ENCODE peak calls at places on chromosomes 1 and 21, in six cellular contexts. One of them, this sample, is unnamed.

GRCh38 chr1:179881642-179882252 is 338 bp upstream of the TOR1AIP1 start:
- DNase-seq in AG08396: peak; percentile 82
- DNase-seq in ELR: peak; percentile 89
- DNase-seq in T1000: no peak
- DNase-seq in effector memory CD8-positive, alpha-beta T cell: no peak
- DNase-seq in T-helper 1 cell: no peak
- DNase-seq in this sample: peak; percentile 78

GRCh38 chr1:180358649-180359048 is 128.6 kb downstream of the LHX4 start:
- DNase-seq in ELR: no peak
- DNase-seq in effector memory CD8-positive, alpha-beta T cell: no peak
- DNase-seq in T-helper 1 cell: no peak
- DNase-seq in T1000: no peak
- DNase-seq in AG08396: peak; percentile 20
- DNase-seq in this sample: peak; percentile 22

GRCh38 chr1:20137055-20137454 is 2.1 kb upstream of the PLA2G2F start:
- DNase-seq in AG08396: no peak
- DNase-seq in ELR: no peak
- DNase-seq in T-helper 1 cell: no peak
- DNase-seq in T1000: no peak
- DNase-seq in effector memory CD8-positive, alpha-beta T cell: no peak
- DNase-seq in this sample: no peak

GRCh38 chr1:37362990-37363389 is 111.4 kb upstream of the ZC3H12A start:
- DNase-seq in ELR: no peak
- DNase-seq in T-helper 1 cell: no peak
- DNase-seq in AG08396: no peak
- DNase-seq in effector memory CD8-positive, alpha-beta T cell: no peak
- DNase-seq in T1000: no peak
- DNase-seq in this sample: no peak

GRCh38 chr21:41616063-41616591 is 108.2 kb upstream of the TMPRSS2 start:
- DNase-seq in effector memory CD8-positive, alpha-beta T cell: no peak
- DNase-seq in T-helper 1 cell: no peak
- DNase-seq in T1000: no peak
- DNase-seq in AG08396: peak; percentile 77
- DNase-seq in ELR: peak; percentile 56
- DNase-seq in this sample: no peak

GRCh38 chr1:171142081-171142450 is 43.0 kb upstream of the FMO2 start:
- DNase-seq in effector memory CD8-positive, alpha-beta T cell: no peak
- DNase-seq in T1000: no peak
- DNase-seq in T-helper 1 cell: no peak
- DNase-seq in ELR: no peak
- DNase-seq in AG08396: peak; percentile 12
- DNase-seq in this sample: peak; percentile 34

GRCh38 chr21:26320541-26320940 is 150.0 kb upstream of the APP start:
- DNase-seq in effector memory CD8-positive, alpha-beta T cell: no peak
- DNase-seq in AG08396: no peak
- DNase-seq in T-helper 1 cell: no peak
- DNase-seq in ELR: no peak
- DNase-seq in T1000: no peak
- DNase-seq in this sample: no peak

GRCh38 chr21:36156815-36157670 is at the start of gene DOP1B:
- DNase-seq in T1000: no peak
- DNase-seq in AG08396: peak; percentile 19
- DNase-seq in T-helper 1 cell: peak; percentile 21
- DNase-seq in ELR: no peak
- DNase-seq in effector memory CD8-positive, alpha-beta T cell: no peak
- DNase-seq in this sample: peak; percentile 72

GRCh38 chr1:86701731-86702130 is 2.6 kb upstream of the SH3GLB1 start:
- DNase-seq in effector memory CD8-positive, alpha-beta T cell: no peak
- DNase-seq in T-helper 1 cell: no peak
- DNase-seq in AG08396: no peak
- DNase-seq in T1000: no peak
- DNase-seq in ELR: no peak
- DNase-seq in this sample: no peak

GRCh38 chr1:65254320-65255087 is 54.8 kb upstream of the DNAJC6 start:
- DNase-seq in AG08396: peak; percentile 89
- DNase-seq in effector memory CD8-positive, alpha-beta T cell: peak; percentile 83
- DNase-seq in T-helper 1 cell: peak; percentile 68
- DNase-seq in T1000: peak; percentile 63
- DNase-seq in ELR: peak; percentile 86
- DNase-seq in this sample: peak; percentile 84

GRCh38 chr1:198563578-198563977 is 23.1 kb upstream of the ATP6V1G3 start:
- DNase-seq in T1000: no peak
- DNase-seq in effector memory CD8-positive, alpha-beta T cell: no peak
- DNase-seq in T-helper 1 cell: no peak
- DNase-seq in AG08396: no peak
- DNase-seq in ELR: peak; percentile 54
- DNase-seq in this sample: no peak

GRCh38 chr1:85321237-85321964 is 45.0 kb upstream of the BCL10 start:
- DNase-seq in ELR: peak; percentile 96
- DNase-seq in effector memory CD8-positive, alpha-beta T cell: no peak
- DNase-seq in AG08396: no peak
- DNase-seq in T-helper 1 cell: no peak
- DNase-seq in T1000: no peak
- DNase-seq in this sample: no peak

GRCh38 chr1:167344112-167344511 is 123.4 kb downstream of the POU2F1 start:
- DNase-seq in T-helper 1 cell: no peak
- DNase-seq in AG08396: peak; percentile 17
- DNase-seq in T1000: no peak
- DNase-seq in ELR: peak; percentile 53
- DNase-seq in effector memory CD8-positive, alpha-beta T cell: no peak
- DNase-seq in this sample: no peak

GRCh38 chr21:25934771-25935224 is 200.0 kb downstream of the GABPA start:
- DNase-seq in T-helper 1 cell: no peak
- DNase-seq in effector memory CD8-positive, alpha-beta T cell: no peak
- DNase-seq in AG08396: peak; percentile 78
- DNase-seq in ELR: peak; percentile 97
- DNase-seq in T1000: peak; percentile 57
- DNase-seq in this sample: peak; percentile 60

GRCh38 chr1:29327223-29327935 is 91.1 kb downstream of the PTPRU start:
- DNase-seq in AG08396: no peak
- DNase-seq in effector memory CD8-positive, alpha-beta T cell: no peak
- DNase-seq in ELR: no peak
- DNase-seq in T-helper 1 cell: no peak
- DNase-seq in T1000: no peak
- DNase-seq in this sample: no peak

GRCh38 chr1:47547753-47548152 is 109.9 kb downstream of the FOXD2 start:
- DNase-seq in ELR: peak; percentile 20
- DNase-seq in effector memory CD8-positive, alpha-beta T cell: no peak
- DNase-seq in T-helper 1 cell: no peak
- DNase-seq in T1000: no peak
- DNase-seq in AG08396: no peak
- DNase-seq in this sample: no peak

GRCh38 chr1:2115922-2116341 is 65.7 kb downstream of the PRKCZ start:
- DNase-seq in AG08396: no peak
- DNase-seq in T-helper 1 cell: no peak
- DNase-seq in ELR: no peak
- DNase-seq in effector memory CD8-positive, alpha-beta T cell: no peak
- DNase-seq in T1000: no peak
- DNase-seq in this sample: no peak

GRCh38 chr1:201406831-201407406 is 7.8 kb upstream of the LAD1 start:
- DNase-seq in ELR: no peak
- DNase-seq in AG08396: no peak
- DNase-seq in T1000: no peak
- DNase-seq in T-helper 1 cell: no peak
- DNase-seq in effector memory CD8-positive, alpha-beta T cell: no peak
- DNase-seq in this sample: peak; percentile 86

GRCh38 chr1:34019741-34020552 is 145.1 kb downstream of the CSMD2 start:
- DNase-seq in effector memory CD8-positive, alpha-beta T cell: no peak
- DNase-seq in AG08396: no peak
- DNase-seq in T1000: no peak
- DNase-seq in T-helper 1 cell: no peak
- DNase-seq in ELR: no peak
- DNase-seq in this sample: no peak

GRCh38 chr21:37057614-37058013 is 15.3 kb downstream of the PIGP start:
- DNase-seq in T-helper 1 cell: no peak
- DNase-seq in T1000: no peak
- DNase-seq in effector memory CD8-positive, alpha-beta T cell: no peak
- DNase-seq in ELR: no peak
- DNase-seq in AG08396: no peak
- DNase-seq in this sample: no peak

GRCh38 chr1:156767879-156768608 is 709 bp downstream of the PRCC start:
- DNase-seq in ELR: peak; percentile 51
- DNase-seq in T-helper 1 cell: no peak
- DNase-seq in AG08396: peak; percentile 11
- DNase-seq in effector memory CD8-positive, alpha-beta T cell: peak; percentile 35
- DNase-seq in T1000: no peak
- DNase-seq in this sample: peak; percentile 44

GRCh38 chr1:182633031-182633430 is 28.8 kb upstream of the RGS16 start:
- DNase-seq in T1000: no peak
- DNase-seq in effector memory CD8-positive, alpha-beta T cell: no peak
- DNase-seq in ELR: no peak
- DNase-seq in AG08396: no peak
- DNase-seq in T-helper 1 cell: no peak
- DNase-seq in this sample: no peak

GRCh38 chr1:17099941-17100340 is 19.3 kb downstream of the PADI2 start:
- DNase-seq in AG08396: no peak
- DNase-seq in effector memory CD8-positive, alpha-beta T cell: no peak
- DNase-seq in T1000: no peak
- DNase-seq in T-helper 1 cell: no peak
- DNase-seq in ELR: no peak
- DNase-seq in this sample: no peak

GRCh38 chr1:91499346-91499745 is 1.3 kb upstream of the CDC7 start:
- DNase-seq in T1000: no peak
- DNase-seq in ELR: no peak
- DNase-seq in AG08396: no peak
- DNase-seq in T-helper 1 cell: no peak
- DNase-seq in effector memory CD8-positive, alpha-beta T cell: no peak
- DNase-seq in this sample: no peak

GRCh38 chr1:186894415-186894814 is 65.7 kb downstream of the PLA2G4A start:
- DNase-seq in effector memory CD8-positive, alpha-beta T cell: no peak
- DNase-seq in T-helper 1 cell: no peak
- DNase-seq in AG08396: no peak
- DNase-seq in T1000: no peak
- DNase-seq in ELR: no peak
- DNase-seq in this sample: no peak

GRCh38 chr1:21605012-21605715 is 64.0 kb downstream of the RAP1GAP start:
- DNase-seq in AG08396: no peak
- DNase-seq in effector memory CD8-positive, alpha-beta T cell: no peak
- DNase-seq in T1000: no peak
- DNase-seq in T-helper 1 cell: no peak
- DNase-seq in ELR: no peak
- DNase-seq in this sample: no peak

GRCh38 chr1:237736372-237737029 is 154.2 kb downstream of the ZP4 start:
- DNase-seq in ELR: peak; percentile 67
- DNase-seq in effector memory CD8-positive, alpha-beta T cell: peak; percentile 1
- DNase-seq in T-helper 1 cell: no peak
- DNase-seq in AG08396: no peak
- DNase-seq in T1000: no peak
- DNase-seq in this sample: no peak

GRCh38 chr1:87508247-87508646 is 179.6 kb downstream of the LMO4 start:
- DNase-seq in T-helper 1 cell: no peak
- DNase-seq in AG08396: no peak
- DNase-seq in effector memory CD8-positive, alpha-beta T cell: no peak
- DNase-seq in T1000: no peak
- DNase-seq in ELR: no peak
- DNase-seq in this sample: no peak

GRCh38 chr1:2985121-2985561 is 36.1 kb upstream of the ACTRT2 start:
- DNase-seq in effector memory CD8-positive, alpha-beta T cell: no peak
- DNase-seq in ELR: no peak
- DNase-seq in AG08396: no peak
- DNase-seq in T-helper 1 cell: no peak
- DNase-seq in T1000: no peak
- DNase-seq in this sample: no peak

GRCh38 chr1:225445644-225446297 is 17.9 kb upstream of the LBR start:
- DNase-seq in T1000: no peak
- DNase-seq in AG08396: no peak
- DNase-seq in T-helper 1 cell: no peak
- DNase-seq in effector memory CD8-positive, alpha-beta T cell: no peak
- DNase-seq in ELR: no peak
- DNase-seq in this sample: peak; percentile 70

GRCh38 chr1:19414490-19414889 is 70.8 kb downstream of the CAPZB start:
- DNase-seq in T-helper 1 cell: no peak
- DNase-seq in T1000: no peak
- DNase-seq in AG08396: no peak
- DNase-seq in effector memory CD8-positive, alpha-beta T cell: no peak
- DNase-seq in ELR: no peak
- DNase-seq in this sample: no peak

GRCh38 chr1:6859415-6860343 is 74.4 kb downstream of the CAMTA1 start:
- DNase-seq in ELR: peak; percentile 95
- DNase-seq in effector memory CD8-positive, alpha-beta T cell: no peak
- DNase-seq in T-helper 1 cell: no peak
- DNase-seq in AG08396: peak; percentile 49
- DNase-seq in T1000: peak; percentile 45
- DNase-seq in this sample: no peak

GRCh38 chr1:208107817-208108608 is 136.2 kb downstream of the PLXNA2 start:
- DNase-seq in AG08396: peak; percentile 55
- DNase-seq in T-helper 1 cell: no peak
- DNase-seq in ELR: peak; percentile 94
- DNase-seq in T1000: peak; percentile 84
- DNase-seq in effector memory CD8-positive, alpha-beta T cell: no peak
- DNase-seq in this sample: no peak

GRCh38 chr1:215824245-215824644 is 257.1 kb downstream of the KCTD3 start:
- DNase-seq in AG08396: peak; percentile 4
- DNase-seq in effector memory CD8-positive, alpha-beta T cell: no peak
- DNase-seq in T-helper 1 cell: no peak
- DNase-seq in ELR: peak; percentile 60
- DNase-seq in T1000: no peak
- DNase-seq in this sample: no peak

GRCh38 chr1:184299076-184299790 is 87.6 kb upstream of the C1orf21 start:
- DNase-seq in ELR: peak; percentile 92
- DNase-seq in AG08396: peak; percentile 53
- DNase-seq in T1000: peak; percentile 62
- DNase-seq in T-helper 1 cell: no peak
- DNase-seq in effector memory CD8-positive, alpha-beta T cell: no peak
- DNase-seq in this sample: no peak

GRCh38 chr1:6351480-6352137 is 42.0 kb downstream of the ACOT7 start:
- DNase-seq in effector memory CD8-positive, alpha-beta T cell: no peak
- DNase-seq in T-helper 1 cell: no peak
- DNase-seq in T1000: no peak
- DNase-seq in ELR: no peak
- DNase-seq in AG08396: no peak
- DNase-seq in this sample: peak; percentile 66

GRCh38 chr1:16026723-16027484 is 5.1 kb downstream of the CLCNKA start:
- DNase-seq in effector memory CD8-positive, alpha-beta T cell: no peak
- DNase-seq in T-helper 1 cell: peak; percentile 19
- DNase-seq in ELR: no peak
- DNase-seq in AG08396: no peak
- DNase-seq in T1000: no peak
- DNase-seq in this sample: no peak

GRCh38 chr1:85464497-85465098 is 361 bp downstream of the DDAH1 start:
- DNase-seq in ELR: peak; percentile 87
- DNase-seq in AG08396: peak; percentile 85
- DNase-seq in T-helper 1 cell: no peak
- DNase-seq in T1000: peak; percentile 72
- DNase-seq in effector memory CD8-positive, alpha-beta T cell: no peak
- DNase-seq in this sample: peak; percentile 80

GRCh38 chr21:36902793-36903192 is 63.7 kb downstream of the HLCS start:
- DNase-seq in effector memory CD8-positive, alpha-beta T cell: no peak
- DNase-seq in T-helper 1 cell: no peak
- DNase-seq in AG08396: peak; percentile 31
- DNase-seq in ELR: peak; percentile 36
- DNase-seq in T1000: no peak
- DNase-seq in this sample: no peak

GRCh38 chr1:114668784-114669561 is 876 bp downstream of the DENND2C start:
- DNase-seq in AG08396: peak; percentile 40
- DNase-seq in T1000: no peak
- DNase-seq in effector memory CD8-positive, alpha-beta T cell: no peak
- DNase-seq in T-helper 1 cell: no peak
- DNase-seq in ELR: peak; percentile 76
- DNase-seq in this sample: no peak